ENCODE peak calls at places on chromosomes 1 and 21, in four cellular contexts. D is HepG2, M is Panc1, N is HCT116. A is an unnamed sample. For H3K4me1, the result is how much of the 10 kb centered on the place peaks cover.

GRCh38 chr1:24769656-24770651 is 24.7 kb downstream of the CLIC4 start:
- DNase-seq in N (no peak), D (no peak), M (no peak), A (no peak)

GRCh38 chr1:91809267-91809666 is 76.7 kb downstream of the TGFBR3 start:
- DNase-seq in D (no peak), N (no peak), M (no peak), A (no peak)

GRCh38 chr1:48013270-48013669 is 16.1 kb upstream of the TRABD2B start:
- DNase-seq in M (no peak), N (no peak), D (no peak), A (no peak)

GRCh38 chr21:32800056-32800455 is 28.5 kb upstream of the PAXBP1 start:
- DNase-seq in M (no peak), N (no peak), D (no peak), A (no peak)

GRCh38 chr1:10641976-10642375 is 154.5 kb downstream of the CASZ1 start:
- DNase-seq in N (no peak), D (no peak), M (no peak), A (no peak)

GRCh38 chr1:60055336-60055735 is 18.2 kb downstream of the C1orf87 start:
- DNase-seq in N (no peak), M (no peak), D (no peak), A (no peak)

GRCh38 chr1:202888204-202888506 is 794 bp downstream of the RABIF start:
- DNase-seq in N (peak), D (no peak), M (no peak), A (no peak)

GRCh38 chr1:234978397-234979291 is 150.0 kb downstream of the TOMM20 start:
- DNase-seq in D (peak), N (peak), M (no peak), A (no peak)

GRCh38 chr1:20400341-20401177 is 85.5 kb downstream of the CAMK2N1 start:
- DNase-seq in N (no peak), M (no peak), D (no peak), A (no peak)

GRCh38 chr1:70997793-70998192 is 49.8 kb downstream of the PTGER3 start:
- DNase-seq in N (no peak), M (no peak), D (no peak), A (no peak)

GRCh38 chr1:29517251-29518080 is 281.1 kb downstream of the PTPRU start:
- DNase-seq in D (no peak), M (no peak), N (no peak), A (no peak)

GRCh38 chr1:15104768-15105167 is 48.8 kb upstream of the TMEM51 start:
- DNase-seq in D (no peak), M (no peak), N (no peak), A (no peak)

GRCh38 chr1:86704972-86705632 is 726 bp downstream of the SH3GLB1 start:
- DNase-seq in M (no peak), D (peak), N (peak), A (peak)

GRCh38 chr1:28056129-28056925 is 32.1 kb downstream of the EYA3 start:
- DNase-seq in M (no peak), N (no peak), D (no peak), A (no peak)

GRCh38 chr1:150155413-150156071 is 5.8 kb downstream of the PLEKHO1 start:
- DNase-seq in M (no peak), D (no peak), N (no peak), A (no peak)

GRCh38 chr21:45950740-45951515 is 30.6 kb upstream of the COL6A1 start:
- DNase-seq in M (no peak), N (peak), D (no peak), A (no peak)

GRCh38 chr21:46211376-46211775 is 17.2 kb downstream of the LSS start:
- DNase-seq in M (no peak), D (no peak), N (no peak), A (no peak)

GRCh38 chr21:45088729-45089128 is 14.3 kb downstream of the ADARB1 start:
- DNase-seq in D (no peak), N (no peak), M (no peak), A (no peak)

GRCh38 chr1:212615092-212615470 is 6.5 kb downstream of the ATF3 start:
- DNase-seq in D (no peak), N (no peak), M (no peak), A (no peak)

GRCh38 chr21:23740463-23740862 is 1866.8 kb downstream of the MRPL39 start:
- DNase-seq in M (no peak), N (no peak), D (no peak), A (no peak)

GRCh38 chr1:240967070-240967724 is 355.2 kb upstream of the GREM2 start:
- DNase-seq in N (no peak), D (peak), M (no peak), A (no peak)

GRCh38 chr1:220182656-220183055 is 88.7 kb downstream of the IARS2 start:
- DNase-seq in M (no peak), D (no peak), N (no peak), A (no peak)

GRCh38 chr1:156814571-156815260 is 1.9 kb downstream of the SH2D2A start:
- DNase-seq in N (no peak), M (no peak), D (no peak), A (no peak)

GRCh38 chr1:84939151-84939550 is 46.1 kb upstream of the LPAR3 start:
- DNase-seq in N (no peak), M (no peak), D (no peak), A (no peak)

GRCh38 chr1:21510113-21510493 is 880 bp downstream of the ALPL start:
- DNase-seq in N (no peak), D (no peak), M (no peak), A (peak)

GRCh38 chr1:179208681-179209477 is 20.6 kb downstream of the ABL2 start:
- DNase-seq in D (no peak), M (no peak), N (no peak), A (no peak)

GRCh38 chr1:149967041-149967440 is 30.4 kb upstream of the MTMR11 start:
- DNase-seq in M (no peak), D (no peak), N (no peak), A (no peak)

GRCh38 chr1:234990874-234991801 is 137.5 kb downstream of the TOMM20 start:
- DNase-seq in N (no peak), M (no peak), D (no peak), A (no peak)

GRCh38 chr1:117017648-117018047 is 16.1 kb downstream of the CD101 start:
- DNase-seq in N (no peak), D (no peak), M (no peak), A (no peak)

GRCh38 chr1:182739545-182739944 is 50.0 kb upstream of the NPL start:
- DNase-seq in D (peak), N (no peak), M (no peak), A (no peak)

GRCh38 chr1:84611796-84612195 is 37.6 kb upstream of the CTBS start:
- DNase-seq in M (no peak), D (no peak), N (no peak), A (no peak)

GRCh38 chr1:94104127-94104684 is 16.7 kb downstream of the ABCA4 start:
- DNase-seq in N (no peak), D (no peak), M (no peak), A (no peak)

GRCh38 chr1:168287237-168287664 is 6.6 kb downstream of the TBX19 start:
- DNase-seq in N (no peak), D (no peak), M (no peak), A (no peak)

GRCh38 chr1:162090378-162090777 is 20.9 kb downstream of the NOS1AP start:
- DNase-seq in N (no peak), M (no peak), D (no peak), A (no peak)

GRCh38 chr1:14881775-14882672 is 271.5 kb upstream of the TMEM51 start:
- DNase-seq in M (no peak), N (no peak), D (no peak), A (no peak)

GRCh38 chr1:220060876-220061275 is 14.6 kb upstream of the EPRS1 start:
- DNase-seq in M (no peak), D (no peak), N (no peak), A (no peak)

GRCh38 chr1:226643167-226643566 is 94.6 kb downstream of the STUM start:
- DNase-seq in D (no peak), N (peak), M (no peak), A (no peak)

GRCh38 chr1:223343692-223344091 is 20.3 kb downstream of the SUSD4 start:
- DNase-seq in D (no peak), N (no peak), M (no peak), A (no peak)

GRCh38 chr1:223338811-223339746 is 24.9 kb downstream of the SUSD4 start:
- DNase-seq in D (no peak), N (no peak), M (no peak), A (no peak)

GRCh38 chr1:223339861-223340260 is 24.1 kb downstream of the SUSD4 start:
- DNase-seq in M (no peak), D (no peak), N (no peak), A (no peak)

GRCh38 chr1:223340637-223341036 is 23.3 kb downstream of the SUSD4 start:
- DNase-seq in M (no peak), D (no peak), N (no peak), A (no peak)

GRCh38 chr1:223341111-223341510 is 22.9 kb downstream of the SUSD4 start:
- DNase-seq in N (no peak), D (no peak), M (no peak), A (no peak)
- TF ChIP-seq SIN3A in N (no peak), D (no peak), M (no peak), A (no peak)

GRCh38 chr1:65425697-65426096 is 5.2 kb downstream of the LEPR start:
- DNase-seq in D (peak), M (peak), N (no peak), A (no peak)

GRCh38 chr1:65431111-65431705 is 10.7 kb downstream of the LEPR start:
- DNase-seq in D (peak), M (no peak), N (no peak), A (no peak)

GRCh38 chr1:65429806-65430205 is 9.3 kb downstream of the LEPR start:
- DNase-seq in N (no peak), D (no peak), M (no peak), A (no peak)

GRCh38 chr1:65432918-65433317 is 12.4 kb downstream of the LEPR start:
- DNase-seq in N (no peak), M (no peak), D (no peak), A (no peak)

GRCh38 chr1:65429078-65429477 is 8.6 kb downstream of the LEPR start:
- DNase-seq in N (no peak), M (no peak), D (no peak), A (no peak)
- H3K4me1 ChIP-seq in N (under half), M (under half), D (under half), A (under half)

GRCh38 chr1:100217834-100218233 is 31.8 kb downstream of the DBT start:
- DNase-seq in D (no peak), M (no peak), N (no peak), A (no peak)
- TF ChIP-seq SIN3A in D (no peak), M (no peak), N (no peak), A (no peak)

GRCh38 chr1:177172866-177173265 is 2.1 kb downstream of the BRINP2 start:
- DNase-seq in D (no peak), N (no peak), M (no peak), A (no peak)
- H3K4me1 ChIP-seq in D (under half), N (under half), M (under half), A (under half)

GRCh38 chr1:115797491-115797890 is 29.0 kb upstream of the CASQ2 start:
- DNase-seq in N (no peak), D (no peak), M (no peak), A (no peak)
- TF ChIP-seq SIN3A in N (no peak), D (no peak), M (no peak), A (no peak)

GRCh38 chr1:33273961-33274371 is 17.7 kb downstream of the ZNF362 start:
- DNase-seq in M (no peak), N (no peak), D (no peak), A (no peak)

GRCh38 chr1:33272930-33273329 is 16.6 kb downstream of the ZNF362 start:
- DNase-seq in M (no peak), D (no peak), N (no peak), A (no peak)

GRCh38 chr1:33273402-33273801 is 17.1 kb downstream of the ZNF362 start:
- DNase-seq in N (no peak), M (no peak), D (no peak), A (no peak)

GRCh38 chr1:33271666-33272505 is 15.6 kb downstream of the ZNF362 start:
- DNase-seq in N (no peak), D (no peak), M (no peak), A (no peak)

DNA sequence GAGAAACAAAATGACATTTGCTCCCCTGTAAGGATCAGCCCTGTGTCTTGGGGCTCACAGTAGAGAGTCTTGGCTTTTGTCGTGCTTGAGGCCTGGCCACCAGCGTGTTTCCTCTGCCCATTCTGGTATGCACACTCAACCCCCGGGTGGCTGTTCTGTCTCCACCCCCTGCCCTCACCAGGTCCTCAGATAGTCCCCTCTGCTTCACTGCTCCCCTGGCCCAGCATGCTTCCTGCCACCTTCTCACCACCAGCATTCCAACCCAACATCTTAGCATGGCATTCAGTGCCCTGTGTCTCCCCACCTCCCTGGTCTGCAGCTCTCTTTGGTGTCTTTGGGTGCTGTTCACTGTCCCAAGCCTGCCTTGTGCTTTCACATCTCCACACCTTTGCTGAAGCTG is 16.2 kb downstream of the ZNF362 start:
- DNase-seq in M (no peak), D (no peak), N (no peak), A (no peak)
- H3K4me1 ChIP-seq in M (under half), D (under half), N (under half), A (under half)

GRCh38 chr1:68317543-68317942 is 85.2 kb upstream of the WLS start:
- DNase-seq in M (no peak), D (no peak), N (no peak), A (no peak)
- TF ChIP-seq SIN3A in M (no peak), D (no peak), N (no peak), A (no peak)

DNA sequence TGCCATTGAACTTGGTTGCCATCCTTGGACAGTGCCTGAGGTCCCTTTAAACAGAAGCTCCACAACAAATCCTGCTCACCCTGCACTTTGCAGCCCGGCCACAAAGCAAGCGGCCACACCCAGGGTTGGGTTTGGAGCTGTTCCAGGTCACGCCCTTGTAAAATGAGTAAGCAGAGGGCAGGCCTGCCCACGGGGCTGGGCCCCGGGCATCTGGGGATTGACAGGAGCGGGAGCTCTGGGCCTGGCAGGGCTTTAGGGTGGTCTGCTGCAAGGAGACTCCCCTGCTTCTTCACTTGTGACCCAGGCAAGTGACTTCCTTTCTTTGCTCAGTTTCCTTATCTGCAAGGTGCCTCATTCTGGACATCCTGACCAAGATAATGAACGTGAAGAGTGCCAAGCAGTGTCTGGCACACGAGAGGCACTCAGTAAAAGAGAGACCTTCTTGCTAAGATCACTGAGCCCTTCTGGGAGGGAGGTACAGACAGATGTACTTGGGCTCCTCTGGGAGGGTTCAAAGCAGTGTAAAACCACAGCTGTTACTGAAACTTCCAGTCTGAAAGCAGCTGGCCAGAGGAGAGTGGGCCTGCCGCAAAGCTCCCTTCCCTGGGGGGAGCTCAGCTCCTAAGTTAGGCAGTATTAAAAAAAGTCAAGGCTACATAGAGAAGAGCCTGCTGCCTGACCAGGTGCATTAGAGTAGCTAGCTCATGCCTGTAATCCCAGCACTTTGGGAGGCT is 2.6 kb downstream of the E2F2 start:
- DNase-seq in D (peak), M (peak), N (peak), A (no peak)
- H3K4me1 ChIP-seq in D (half or more), M (under half), N (half or more), A (under half)

GRCh38 chr1:210816136-210816535 is 317.8 kb downstream of the KCNH1 start:
- DNase-seq in M (no peak), D (no peak), N (no peak), A (no peak)

GRCh38 chr1:210819266-210819665 is 314.7 kb downstream of the KCNH1 start:
- DNase-seq in M (no peak), D (no peak), N (no peak), A (no peak)

GRCh38 chr1:210821615-210822014 is 312.3 kb downstream of the KCNH1 start:
- DNase-seq in M (no peak), D (no peak), N (no peak), A (no peak)

GRCh38 chr1:210817385-210818275 is 316.3 kb downstream of the KCNH1 start:
- DNase-seq in N (no peak), D (no peak), M (no peak), A (no peak)

DNA sequence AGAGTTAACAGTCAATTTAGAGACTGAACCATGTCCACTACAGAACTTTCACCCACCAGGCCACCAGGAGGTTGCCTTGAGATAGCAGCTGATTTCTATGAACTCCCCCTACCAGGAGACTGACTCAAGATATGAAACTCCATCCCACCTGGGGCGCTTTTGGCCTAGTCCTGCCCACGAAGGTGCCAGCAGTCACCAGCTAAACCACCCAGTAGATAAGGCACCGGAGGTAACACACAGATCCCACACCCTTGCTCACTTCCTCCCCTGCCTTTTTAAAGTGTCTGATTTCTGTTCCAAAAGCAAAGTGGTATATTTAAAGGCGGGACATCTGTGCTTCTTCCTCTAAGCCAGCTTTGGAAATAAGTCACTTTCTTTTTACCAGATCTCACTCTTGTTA is 318.3 kb downstream of the KCNH1 start:
- DNase-seq in D (no peak), N (no peak), M (no peak), A (no peak)
- TF ChIP-seq SIN3A in D (no peak), N (no peak), M (no peak), A (no peak)

GRCh38 chr1:112957133-112957812 is 1.3 kb upstream of the SLC16A1 start:
- DNase-seq in M (peak), D (peak), N (peak), A (peak)

GRCh38 chr1:112956503-112957132 is 622 bp upstream of the SLC16A1 start:
- DNase-seq in N (no peak), D (peak), M (no peak), A (no peak)

GRCh38 chr1:112961072-112961471 is 5.1 kb upstream of the SLC16A1 start:
- DNase-seq in N (no peak), D (no peak), M (no peak), A (no peak)

GRCh38 chr1:112964347-112964746 is 8.4 kb upstream of the SLC16A1 start:
- DNase-seq in D (no peak), N (no peak), M (no peak), A (no peak)

GRCh38 chr1:112960381-112960780 is 4.4 kb upstream of the SLC16A1 start:
- DNase-seq in D (no peak), M (no peak), N (no peak), A (no peak)
- H3K4me1 ChIP-seq in D (half or more), M (under half), N (under half), A (under half)